ENCODE peak calls at places on chromosomes 2 and 18, in four cellular contexts. C is GM13976, Q is AG04449, P is stomach. B is an unnamed sample.

GRCh38 chr2:165203689-165204559 is at the start of gene SCN3A:
- DNase-seq in P (peak), Q (no peak), C (no peak), B (no peak)

GRCh38 chr2:65064728-65065552 is 8.7 kb downstream of the CEP68 start:
- DNase-seq in P (peak), C (peak), Q (peak), B (peak)

GRCh38 chr2:216694826-216695217 is 527 bp downstream of the IGFBP5 start:
- DNase-seq in P (no peak), C (no peak), Q (no peak), B (no peak)

GRCh38 chr2:160269803-160270570 is 69.9 kb upstream of the ITGB6 start:
- DNase-seq in P (peak), C (peak), Q (peak), B (peak)

GRCh38 chr18:40555914-40556313 is 1399.1 kb upstream of the PIK3C3 start:
- DNase-seq in C (no peak), P (no peak), Q (no peak), B (no peak)

GRCh38 chr2:206858972-206859739 is 80.2 kb upstream of the CPO start:
- DNase-seq in P (no peak), C (no peak), Q (no peak), B (no peak)

GRCh38 chr2:197786010-197786877 is 1.1 kb upstream of the BOLL start:
- DNase-seq in P (peak), Q (no peak), C (peak), B (no peak)

GRCh38 chr2:85736456-85737355 is 17.1 kb upstream of the ATOH8 start:
- DNase-seq in C (no peak), P (no peak), Q (no peak), B (no peak)

GRCh38 chr2:79887747-79888374 is 375.0 kb downstream of the CTNNA2 start:
- DNase-seq in P (no peak), Q (peak), C (peak), B (no peak)

GRCh38 chr2:199160677-199161465 is 296.9 kb downstream of the SATB2 start:
- DNase-seq in P (no peak), Q (peak), C (no peak), B (no peak)

GRCh38 chr2:165778653-165779451 is 15.2 kb downstream of the GALNT3 start:
- DNase-seq in C (peak), P (no peak), Q (no peak), B (no peak)

GRCh38 chr2:71727562-71727961 is 274.2 kb downstream of the DYSF start:
- DNase-seq in C (no peak), Q (no peak), P (no peak), B (no peak)

GRCh38 chr2:217103752-217104540 is 244.1 kb upstream of the TNP1 start:
- DNase-seq in P (no peak), Q (peak), C (no peak), B (no peak)

GRCh38 chr2:61356958-61357350 is 113.9 kb downstream of the USP34 start:
- DNase-seq in Q (peak), P (no peak), C (no peak), B (no peak)

GRCh38 chr2:19352946-19353720 is 5.3 kb downstream of the OSR1 start:
- DNase-seq in Q (no peak), P (no peak), C (peak), B (no peak)

GRCh38 chr18:55605820-55606252 is 17.8 kb upstream of the TCF4 start:
- DNase-seq in P (no peak), Q (no peak), C (no peak), B (no peak)

GRCh38 chr2:64383881-64384280 is 70.1 kb upstream of the LGALSL start:
- DNase-seq in Q (no peak), P (no peak), C (no peak), B (no peak)

GRCh38 chr2:12555012-12555645 is 161.6 kb upstream of the TRIB2 start:
- DNase-seq in C (peak), Q (no peak), P (no peak), B (no peak)

GRCh38 chr2:9660154-9660553 is 29.4 kb upstream of the YWHAQ start:
- DNase-seq in Q (no peak), C (no peak), P (no peak), B (no peak)

GRCh38 chr2:237600205-237600846 is 9.8 kb upstream of the RAB17 start:
- DNase-seq in C (no peak), Q (peak), P (peak), B (no peak)
- TF ChIP-seq CTCF in C (no peak), Q (peak), P (no peak), B (no peak)

GRCh38 chr2:157760949-157761348 is 115.2 kb downstream of the ACVR1 start:
- DNase-seq in P (no peak), C (no peak), Q (no peak), B (no peak)
- TF ChIP-seq CTCF in P (no peak), C (no peak), Q (no peak), B (no peak)

GRCh38 chr2:25041307-25041927 is 459 bp upstream of the EFR3B start:
- DNase-seq in P (peak), C (peak), Q (no peak), B (no peak)

GRCh38 chr2:25043241-25043867 is 1.5 kb downstream of the EFR3B start:
- DNase-seq in C (peak), P (no peak), Q (peak), B (no peak)

GRCh38 chr2:25044011-25044410 is 2.1 kb downstream of the EFR3B start:
- DNase-seq in P (no peak), C (no peak), Q (no peak), B (no peak)

GRCh38 chr2:25041928-25042320 is at the start of gene EFR3B:
- DNase-seq in C (peak), P (peak), Q (peak), B (peak)

DNA sequence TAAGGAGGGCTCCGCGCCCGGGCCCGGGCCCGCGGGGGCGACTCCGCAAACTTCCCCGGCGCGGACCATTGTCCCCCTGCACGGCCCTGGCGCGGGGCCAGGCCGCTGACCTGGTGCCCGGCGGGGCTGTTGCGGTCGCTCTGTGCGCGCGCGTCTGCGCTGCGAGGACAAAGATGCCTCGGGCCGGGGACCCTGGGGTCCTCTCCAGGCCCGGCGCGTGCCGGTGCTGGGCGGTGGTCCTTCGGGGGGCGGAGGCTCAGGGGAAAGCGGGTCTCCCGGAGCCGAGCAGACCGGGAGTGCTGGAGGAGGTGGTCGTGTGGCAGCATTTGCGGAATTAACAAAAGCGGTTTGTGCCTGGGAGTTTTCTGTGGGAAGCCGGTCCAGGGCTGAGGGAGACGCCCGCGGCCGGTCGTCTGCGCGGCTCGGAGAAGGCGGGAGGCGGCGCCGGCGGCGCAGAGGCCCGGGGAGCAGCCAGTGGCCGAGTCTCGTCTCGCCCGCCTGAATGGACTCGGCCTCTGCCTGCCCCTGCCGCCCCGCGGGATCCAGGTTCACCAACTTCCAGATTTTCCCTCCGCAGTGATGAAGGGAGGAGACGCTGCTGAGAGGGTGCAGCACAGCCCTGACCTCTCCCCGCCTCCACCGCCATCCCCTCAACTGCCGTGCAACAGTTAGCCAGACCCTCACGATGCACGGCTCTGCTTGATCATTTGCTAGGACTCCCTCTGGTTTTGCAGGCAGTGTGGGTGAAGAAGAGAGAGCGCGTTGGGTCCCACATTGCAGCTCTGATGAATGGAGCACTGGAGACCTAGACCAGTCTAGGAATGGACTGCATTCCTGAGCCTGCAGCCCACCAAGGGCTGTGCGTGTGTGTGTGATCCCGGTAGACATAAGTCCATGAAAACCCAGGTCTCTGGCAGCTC is 705 bp downstream of the EFR3B start:
- DNase-seq in Q (no peak), P (peak), C (peak), B (no peak)
- TF ChIP-seq CTCF in Q (no peak), P (no peak), C (no peak), B (no peak)

GRCh38 chr2:43144265-43144664 is 82.1 kb downstream of the ZFP36L2 start:
- DNase-seq in P (no peak), Q (no peak), C (no peak), B (no peak)

GRCh38 chr2:43149482-43150107 is 76.8 kb downstream of the ZFP36L2 start:
- DNase-seq in P (no peak), Q (no peak), C (no peak), B (no peak)

GRCh38 chr2:43143756-43144155 is 82.7 kb downstream of the ZFP36L2 start:
- DNase-seq in Q (no peak), P (no peak), C (no peak), B (no peak)

GRCh38 chr2:43142921-43143438 is 83.4 kb downstream of the ZFP36L2 start:
- DNase-seq in C (no peak), Q (no peak), P (no peak), B (no peak)

GRCh38 chr2:43146083-43146482 is 80.3 kb downstream of the ZFP36L2 start:
- DNase-seq in C (no peak), Q (no peak), P (no peak), B (no peak)
- TF ChIP-seq CTCF in C (no peak), Q (no peak), P (no peak), B (no peak)